ENCODE peak calls at places on chromosomes 2 and 18, in eight cellular contexts. A is ovary, W is LNCaP clone FGC, H is GM23338, F is astrocyte of the cerebellum, V is pancreas, O is MG63, B is thoracic aorta. U is an unnamed sample.

GRCh38 chr2:152718909-152719645 is 657 bp downstream of the ARL6IP6 start:
- DNase-seq in A (no peak), W (no peak), H (peak), F (no peak), V (no peak), O (peak), B (no peak), U (no peak)

GRCh38 chr18:46627136-46627535 is 29.9 kb downstream of the LOXHD1 start:
- DNase-seq in A (no peak), W (no peak), H (no peak), F (no peak), V (no peak), O (no peak), B (no peak), U (no peak)

GRCh38 chr2:898319-898718 is 52.3 kb upstream of the SNTG2 start:
- DNase-seq in A (no peak), W (peak), H (peak), F (no peak), V (no peak), O (no peak), B (no peak), U (no peak)

GRCh38 chr18:11946756-11947155 is 34.6 kb upstream of the IMPA2 start:
- DNase-seq in A (peak), W (peak), H (peak), F (peak), V (peak), O (peak), B (no peak), U (no peak)

GRCh38 chr2:231925303-231926179 is 655 bp downstream of the NPPC start:
- DNase-seq in A (peak), W (peak), H (peak), F (peak), V (peak), O (peak), B (peak), U (peak)

GRCh38 chr2:201414099-201415023 is 36.9 kb downstream of the TRAK2 start:
- DNase-seq in A (no peak), W (no peak), H (no peak), F (peak), V (no peak), O (no peak), B (no peak), U (no peak)

GRCh38 chr2:19574788-19575260 is 216.4 kb upstream of the OSR1 start:
- DNase-seq in A (peak), W (no peak), H (peak), F (peak), V (peak), O (peak), B (no peak), U (peak)

GRCh38 chr2:11764920-11765319 is 18.5 kb downstream of the LPIN1 start:
- DNase-seq in A (no peak), W (no peak), H (no peak), F (no peak), V (no peak), O (no peak), B (no peak), U (no peak)

GRCh38 chr2:217990389-217990788 is 12.4 kb downstream of the TNS1 start:
- DNase-seq in A (no peak), W (no peak), H (no peak), F (no peak), V (no peak), O (no peak), B (no peak), U (no peak)

GRCh38 chr2:201890447-201890846 is 84.1 kb downstream of the CDK15 start:
- DNase-seq in A (no peak), W (no peak), H (no peak), F (no peak), V (no peak), O (no peak), B (no peak), U (no peak)

GRCh38 chr2:237282568-237283128 is 131.3 kb downstream of the COL6A3 start:
- DNase-seq in A (no peak), W (no peak), H (no peak), F (no peak), V (no peak), O (peak), B (no peak), U (no peak)

GRCh38 chr2:150188177-150188576 is 299.3 kb downstream of the RND3 start:
- DNase-seq in A (no peak), W (peak), H (no peak), F (peak), V (no peak), O (no peak), B (no peak), U (no peak)

GRCh38 chr2:215060851-215061541 is 77.4 kb downstream of the ABCA12 start:
- DNase-seq in A (no peak), W (no peak), H (no peak), F (no peak), V (no peak), O (no peak), B (no peak), U (no peak)
- H3K4me3 ChIP-seq in A (no peak), W (no peak), H (no peak), F (no peak), V (no peak), O (no peak), B (no peak), U (no peak)

DNA sequence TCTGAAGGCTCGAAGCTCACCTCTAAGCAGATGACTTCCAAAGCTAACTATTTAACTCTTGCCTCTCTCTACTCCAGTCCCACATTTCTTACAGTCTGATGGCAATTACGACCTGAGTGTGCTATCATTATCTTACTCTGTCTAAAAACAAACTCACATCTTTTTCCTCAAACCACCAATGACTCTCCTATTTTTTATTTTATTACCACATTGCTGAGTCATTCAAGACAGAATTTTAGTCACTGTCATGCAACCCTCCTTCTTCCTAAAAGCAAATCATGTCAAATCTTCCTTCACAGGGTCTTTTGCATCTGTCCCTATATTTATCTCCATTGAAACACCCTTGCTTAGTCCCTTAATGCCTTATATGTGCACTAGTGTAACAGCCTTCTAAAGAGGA is 34.6 kb upstream of the C2orf15 start:
- DNase-seq in A (no peak), W (no peak), H (no peak), F (no peak), V (no peak), O (no peak), B (no peak), U (no peak)
- H3K4me3 ChIP-seq in A (no peak), W (no peak), H (no peak), F (no peak), V (no peak), O (no peak), B (no peak), U (no peak)

DNA sequence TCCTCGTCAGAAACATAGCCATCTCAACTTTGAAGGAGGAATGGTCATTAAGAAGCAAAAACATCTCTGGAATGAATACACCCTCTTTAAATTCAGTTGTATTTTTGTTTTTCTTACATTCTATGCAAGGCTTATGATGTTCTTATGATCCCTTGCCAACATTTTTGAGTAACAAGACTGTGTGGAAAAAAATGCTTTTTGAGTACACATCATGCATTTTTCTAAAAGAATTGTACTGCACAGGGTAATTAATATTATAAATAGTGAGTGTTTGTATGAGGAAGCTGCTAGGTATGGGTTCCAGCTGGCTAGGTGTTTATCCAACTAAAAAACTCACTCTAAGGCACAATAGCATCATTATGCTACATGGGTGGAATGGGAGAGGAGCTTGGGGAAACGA is 59.0 kb upstream of the SPATS2L start:
- DNase-seq in A (no peak), W (no peak), H (no peak), F (peak), V (no peak), O (no peak), B (no peak), U (no peak)
- H3K4me3 ChIP-seq in A (no peak), W (no peak), H (no peak), F (no peak), V (no peak), O (no peak), B (no peak), U (no peak)

DNA sequence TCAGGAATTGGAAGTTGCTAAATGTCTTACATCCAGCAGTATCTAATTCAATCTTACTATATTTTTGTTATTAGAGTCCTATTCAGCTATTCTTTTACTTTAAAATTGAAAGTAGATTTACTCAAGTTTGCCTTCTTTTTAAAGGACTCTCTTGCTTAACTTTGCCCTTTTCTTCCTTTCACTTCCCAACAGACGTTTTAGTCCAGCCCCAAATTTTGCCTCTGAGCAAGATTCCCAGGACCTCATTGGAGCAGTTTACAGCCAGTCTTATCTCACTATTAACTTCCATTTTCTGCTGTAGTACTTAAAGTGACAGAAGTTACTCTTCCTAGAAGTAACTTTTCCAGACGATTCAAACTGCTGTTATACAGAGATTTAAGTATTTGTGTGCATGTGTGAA is 1.7 kb upstream of the PRKD3 start:
- DNase-seq in A (peak), W (no peak), H (no peak), F (peak), V (peak), O (peak), B (no peak), U (no peak)
- H3K4me3 ChIP-seq in A (no peak), W (no peak), H (no peak), F (no peak), V (no peak), O (peak), B (peak), U (peak)

GRCh38 chr2:238894226-238894949 is 46.5 kb downstream of the TWIST2 start:
- DNase-seq in A (no peak), W (no peak), H (no peak), F (no peak), V (no peak), O (no peak), B (no peak), U (no peak)
- H3K4me3 ChIP-seq in A (no peak), W (no peak), H (no peak), F (no peak), V (no peak), O (no peak), B (no peak), U (no peak)

GRCh38 chr2:72913531-72914225 is 3.6 kb upstream of the EMX1 start:
- DNase-seq in A (no peak), W (no peak), H (peak), F (no peak), V (no peak), O (no peak), B (no peak), U (no peak)

GRCh38 chr2:72914226-72915075 is 2.9 kb upstream of the EMX1 start:
- DNase-seq in A (no peak), W (no peak), H (peak), F (no peak), V (peak), O (no peak), B (no peak), U (no peak)

GRCh38 chr2:72915907-72916742 is 1.2 kb upstream of the EMX1 start:
- DNase-seq in A (no peak), W (no peak), H (peak), F (no peak), V (peak), O (peak), B (no peak), U (no peak)

GRCh38 chr2:72916743-72917137 is 579 bp upstream of the EMX1 start:
- DNase-seq in A (no peak), W (no peak), H (peak), F (no peak), V (no peak), O (no peak), B (no peak), U (no peak)

GRCh38 chr2:72915076-72915906 is 2.0 kb upstream of the EMX1 start:
- DNase-seq in A (no peak), W (no peak), H (peak), F (no peak), V (peak), O (no peak), B (no peak), U (no peak)
- H3K4me3 ChIP-seq in A (no peak), W (no peak), H (peak), F (no peak), V (peak), O (no peak), B (peak), U (peak)

GRCh38 chr2:121501554-121501953 is 29.1 kb upstream of the RNU4ATAC start:
- DNase-seq in A (no peak), W (no peak), H (no peak), F (no peak), V (no peak), O (no peak), B (no peak), U (no peak)
- H3K4me3 ChIP-seq in A (no peak), W (no peak), H (no peak), F (no peak), V (no peak), O (no peak), B (no peak), U (no peak)

DNA sequence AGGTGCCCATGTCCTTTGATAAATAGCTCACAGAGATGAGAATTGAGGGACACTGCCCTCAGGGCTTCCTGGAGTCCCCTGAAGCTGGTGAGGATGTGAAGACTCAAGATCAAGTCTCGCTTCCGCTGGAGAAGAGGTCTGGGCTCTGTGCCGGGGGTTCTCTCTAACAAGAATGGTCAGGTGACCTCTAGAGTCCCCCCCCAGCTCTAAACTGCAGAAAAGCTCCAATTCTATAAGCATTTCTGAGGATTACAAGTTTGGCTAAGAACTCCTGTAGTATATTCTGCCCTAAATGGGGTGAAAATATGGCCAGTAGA is 32.4 kb downstream of the LPIN2 start:
- DNase-seq in A (no peak), W (no peak), H (no peak), F (no peak), V (no peak), O (no peak), B (no peak), U (no peak)
- H3K4me3 ChIP-seq in A (no peak), W (no peak), H (no peak), F (no peak), V (no peak), O (no peak), B (peak), U (no peak)

U was measured in breast epithelium.